ENCODE peak calls at places on chromosome 13, in nine cellular contexts. One of them, this sample, is unnamed.

GRCh38 chr13:89568746-89569145 is 1778.7 kb upstream of the MIR17HG start:
- DNase-seq in HFFc6: no peak
- DNase-seq in BJ: no peak
- DNase-seq in NCI-H1105: no peak
- DNase-seq in Kasumi-1: no peak
- DNase-seq in left lobe of liver: no peak
- DNase-seq in NCI-H1092: no peak
- DNase-seq in endothelial cell: no peak
- DNase-seq in hepatocyte: no peak
- DNase-seq in this sample: no peak

GRCh38 chr13:30892966-30893365 is 13.1 kb upstream of the MEDAG start:
- DNase-seq in HFFc6: peak; percentile 19
- DNase-seq in BJ: no peak
- DNase-seq in NCI-H1105: no peak
- DNase-seq in Kasumi-1: no peak
- DNase-seq in left lobe of liver: no peak
- DNase-seq in NCI-H1092: no peak
- DNase-seq in endothelial cell: peak; percentile 76
- DNase-seq in hepatocyte: peak; percentile 60
- DNase-seq in this sample: no peak

GRCh38 chr13:110023729-110024645 is 237.6 kb upstream of the IRS2 start:
- DNase-seq in HFFc6: no peak
- DNase-seq in BJ: no peak
- DNase-seq in NCI-H1105: peak; percentile 36
- DNase-seq in Kasumi-1: no peak
- DNase-seq in left lobe of liver: no peak
- DNase-seq in NCI-H1092: peak; percentile 67
- DNase-seq in endothelial cell: peak; percentile 26
- DNase-seq in hepatocyte: peak; percentile 65
- DNase-seq in this sample: peak; percentile 67

GRCh38 chr13:36029171-36029570 is 102.0 kb downstream of the DCLK1 start:
- DNase-seq in HFFc6: no peak
- DNase-seq in BJ: no peak
- DNase-seq in NCI-H1105: no peak
- DNase-seq in Kasumi-1: no peak
- DNase-seq in left lobe of liver: no peak
- DNase-seq in NCI-H1092: no peak
- DNase-seq in endothelial cell: no peak
- DNase-seq in hepatocyte: no peak
- DNase-seq in this sample: peak; percentile 83

GRCh38 chr13:96020155-96020575 is 33.0 kb downstream of the UGGT2 start:
- DNase-seq in HFFc6: peak; percentile 58
- DNase-seq in BJ: no peak
- DNase-seq in NCI-H1105: peak; percentile 8
- DNase-seq in Kasumi-1: peak; percentile 94
- DNase-seq in left lobe of liver: no peak
- DNase-seq in NCI-H1092: peak; percentile 38
- DNase-seq in endothelial cell: peak; percentile 55
- DNase-seq in hepatocyte: peak; percentile 80
- DNase-seq in this sample: peak; percentile 64

GRCh38 chr13:32309812-32310706 is 5.1 kb downstream of the ZAR1L start:
- DNase-seq in HFFc6: peak; percentile 74
- DNase-seq in BJ: no peak
- DNase-seq in NCI-H1105: no peak
- DNase-seq in Kasumi-1: peak; percentile 48
- DNase-seq in left lobe of liver: peak; percentile 68
- DNase-seq in NCI-H1092: peak; percentile 2
- DNase-seq in endothelial cell: peak; percentile 11
- DNase-seq in hepatocyte: peak; percentile 74
- DNase-seq in this sample: peak; percentile 70

GRCh38 chr13:46654956-46655726 is 102.2 kb downstream of the LRCH1 start:
- DNase-seq in HFFc6: no peak
- DNase-seq in BJ: no peak
- DNase-seq in NCI-H1105: no peak
- DNase-seq in Kasumi-1: no peak
- DNase-seq in left lobe of liver: no peak
- DNase-seq in NCI-H1092: no peak
- DNase-seq in endothelial cell: no peak
- DNase-seq in hepatocyte: no peak
- DNase-seq in this sample: no peak

GRCh38 chr13:21849323-21849722 is 178.4 kb downstream of the FGF9 start:
- DNase-seq in HFFc6: no peak
- DNase-seq in BJ: no peak
- DNase-seq in NCI-H1105: peak; percentile 11
- DNase-seq in Kasumi-1: peak; percentile 56
- DNase-seq in left lobe of liver: no peak
- DNase-seq in NCI-H1092: peak; percentile 10
- DNase-seq in endothelial cell: peak; percentile 17
- DNase-seq in hepatocyte: peak; percentile 64
- DNase-seq in this sample: peak; percentile 75

GRCh38 chr13:35648109-35648508 is 171.6 kb upstream of the MAB21L1 start:
- DNase-seq in HFFc6: peak; percentile 44
- DNase-seq in BJ: no peak
- DNase-seq in NCI-H1105: no peak
- DNase-seq in Kasumi-1: no peak
- DNase-seq in left lobe of liver: no peak
- DNase-seq in NCI-H1092: no peak
- DNase-seq in endothelial cell: no peak
- DNase-seq in hepatocyte: no peak
- DNase-seq in this sample: no peak

GRCh38 chr13:113318956-113319355 is 21.9 kb downstream of the LAMP1 start:
- DNase-seq in HFFc6: no peak
- DNase-seq in BJ: no peak
- DNase-seq in NCI-H1105: no peak
- DNase-seq in Kasumi-1: no peak
- DNase-seq in left lobe of liver: no peak
- DNase-seq in NCI-H1092: no peak
- DNase-seq in endothelial cell: no peak
- DNase-seq in hepatocyte: no peak
- DNase-seq in this sample: no peak

GRCh38 chr13:48501705-48502104 is 31.2 kb downstream of the RCBTB2 start:
- DNase-seq in HFFc6: no peak
- DNase-seq in BJ: no peak
- DNase-seq in NCI-H1105: no peak
- DNase-seq in Kasumi-1: no peak
- DNase-seq in left lobe of liver: no peak
- DNase-seq in NCI-H1092: no peak
- DNase-seq in endothelial cell: no peak
- DNase-seq in hepatocyte: no peak
- DNase-seq in this sample: no peak

This sample was measured in NCI-H748 treated with DMSO at 0.1 percent for 48 hours.